ENCODE peak calls at places on chromosomes 4 and X, in nine cellular contexts. One of them, this sample, is unnamed.

GRCh38 chr4:124060261-124060918 is 652.1 kb downstream of the ANKRD50 start:
- DNase-seq in BE2C: no peak
- DNase-seq in naive thymus-derived CD8-positive, alpha-beta T cell: no peak
- DNase-seq in NCI-H524 treated with DMSO at 0.1 percent for 48 hours: no peak
- DNase-seq in T47D: no peak
- DNase-seq in LHCN-M2: peak
- DNase-seq in activated CD4-positive, alpha-beta T cell treated with anti-CD3 and anti-CD28 coated beads, Interleukin-2, amount 50 U/mL, for 1 hour: no peak
- DNase-seq in NCI-H1092 treated with DMSO at 0.1 percent for 48 hours: no peak
- DNase-seq in Right ventricle myocardium superior: peak
- DNase-seq in this sample: peak

GRCh38 chr4:186900232-186900900 is 176.7 kb upstream of the FAT1 start:
- DNase-seq in BE2C: no peak
- DNase-seq in Right ventricle myocardium superior: no peak
- DNase-seq in NCI-H524 treated with DMSO at 0.1 percent for 48 hours: no peak
- DNase-seq in activated CD4-positive, alpha-beta T cell treated with anti-CD3 and anti-CD28 coated beads, Interleukin-2, amount 50 U/mL, for 1 hour: no peak
- DNase-seq in LHCN-M2: peak
- DNase-seq in naive thymus-derived CD8-positive, alpha-beta T cell: no peak
- DNase-seq in NCI-H1092 treated with DMSO at 0.1 percent for 48 hours: no peak
- DNase-seq in T47D: no peak
- DNase-seq in this sample: peak

GRCh38 chrX:22800360-22800759 is 199.4 kb upstream of the DDX53 start:
- DNase-seq in LHCN-M2: peak
- DNase-seq in T47D: no peak
- DNase-seq in NCI-H1092 treated with DMSO at 0.1 percent for 48 hours: no peak
- DNase-seq in BE2C: no peak
- DNase-seq in activated CD4-positive, alpha-beta T cell treated with anti-CD3 and anti-CD28 coated beads, Interleukin-2, amount 50 U/mL, for 1 hour: no peak
- DNase-seq in Right ventricle myocardium superior: no peak
- DNase-seq in NCI-H524 treated with DMSO at 0.1 percent for 48 hours: no peak
- DNase-seq in naive thymus-derived CD8-positive, alpha-beta T cell: no peak
- DNase-seq in this sample: peak

GRCh38 chr4:176333076-176333475 is 13.3 kb downstream of the SPCS3 start:
- DNase-seq in activated CD4-positive, alpha-beta T cell treated with anti-CD3 and anti-CD28 coated beads, Interleukin-2, amount 50 U/mL, for 1 hour: no peak
- DNase-seq in T47D: no peak
- DNase-seq in NCI-H1092 treated with DMSO at 0.1 percent for 48 hours: no peak
- DNase-seq in Right ventricle myocardium superior: no peak
- DNase-seq in NCI-H524 treated with DMSO at 0.1 percent for 48 hours: no peak
- DNase-seq in LHCN-M2: peak
- DNase-seq in naive thymus-derived CD8-positive, alpha-beta T cell: no peak
- DNase-seq in BE2C: no peak
- DNase-seq in this sample: no peak

GRCh38 chrX:130994671-130995070 is 63.5 kb upstream of the ARHGAP36 start:
- DNase-seq in BE2C: peak
- DNase-seq in NCI-H1092 treated with DMSO at 0.1 percent for 48 hours: peak
- DNase-seq in LHCN-M2: peak
- DNase-seq in Right ventricle myocardium superior: no peak
- DNase-seq in NCI-H524 treated with DMSO at 0.1 percent for 48 hours: no peak
- DNase-seq in activated CD4-positive, alpha-beta T cell treated with anti-CD3 and anti-CD28 coated beads, Interleukin-2, amount 50 U/mL, for 1 hour: peak
- DNase-seq in naive thymus-derived CD8-positive, alpha-beta T cell: no peak
- DNase-seq in T47D: no peak
- DNase-seq in this sample: peak

GRCh38 chrX:132041016-132041415 is 17.9 kb downstream of the STK26 start:
- DNase-seq in naive thymus-derived CD8-positive, alpha-beta T cell: no peak
- DNase-seq in BE2C: no peak
- DNase-seq in LHCN-M2: no peak
- DNase-seq in T47D: no peak
- DNase-seq in NCI-H1092 treated with DMSO at 0.1 percent for 48 hours: no peak
- DNase-seq in activated CD4-positive, alpha-beta T cell treated with anti-CD3 and anti-CD28 coated beads, Interleukin-2, amount 50 U/mL, for 1 hour: no peak
- DNase-seq in NCI-H524 treated with DMSO at 0.1 percent for 48 hours: no peak
- DNase-seq in Right ventricle myocardium superior: no peak
- DNase-seq in this sample: peak

GRCh38 chr4:92106816-92107215 is 196.9 kb upstream of the GRID2 start:
- DNase-seq in NCI-H1092 treated with DMSO at 0.1 percent for 48 hours: no peak
- DNase-seq in LHCN-M2: no peak
- DNase-seq in BE2C: no peak
- DNase-seq in T47D: no peak
- DNase-seq in naive thymus-derived CD8-positive, alpha-beta T cell: no peak
- DNase-seq in NCI-H524 treated with DMSO at 0.1 percent for 48 hours: no peak
- DNase-seq in activated CD4-positive, alpha-beta T cell treated with anti-CD3 and anti-CD28 coated beads, Interleukin-2, amount 50 U/mL, for 1 hour: no peak
- DNase-seq in Right ventricle myocardium superior: no peak
- DNase-seq in this sample: no peak

GRCh38 chr4:961651-962230 is 11.6 kb downstream of the DGKQ start:
- DNase-seq in NCI-H1092 treated with DMSO at 0.1 percent for 48 hours: peak
- DNase-seq in T47D: no peak
- DNase-seq in activated CD4-positive, alpha-beta T cell treated with anti-CD3 and anti-CD28 coated beads, Interleukin-2, amount 50 U/mL, for 1 hour: no peak
- DNase-seq in NCI-H524 treated with DMSO at 0.1 percent for 48 hours: no peak
- DNase-seq in LHCN-M2: no peak
- DNase-seq in Right ventricle myocardium superior: peak
- DNase-seq in naive thymus-derived CD8-positive, alpha-beta T cell: no peak
- DNase-seq in BE2C: no peak
- DNase-seq in this sample: no peak

GRCh38 chrX:35351795-35352483 is 409.3 kb downstream of the FAM47B start:
- DNase-seq in activated CD4-positive, alpha-beta T cell treated with anti-CD3 and anti-CD28 coated beads, Interleukin-2, amount 50 U/mL, for 1 hour: no peak
- DNase-seq in T47D: no peak
- DNase-seq in Right ventricle myocardium superior: no peak
- DNase-seq in LHCN-M2: no peak
- DNase-seq in naive thymus-derived CD8-positive, alpha-beta T cell: no peak
- DNase-seq in NCI-H1092 treated with DMSO at 0.1 percent for 48 hours: no peak
- DNase-seq in BE2C: no peak
- DNase-seq in NCI-H524 treated with DMSO at 0.1 percent for 48 hours: no peak
- DNase-seq in this sample: no peak

GRCh38 chr4:70739496-70740337 is 18.0 kb downstream of the RUFY3 start:
- DNase-seq in LHCN-M2: no peak
- DNase-seq in NCI-H524 treated with DMSO at 0.1 percent for 48 hours: no peak
- DNase-seq in activated CD4-positive, alpha-beta T cell treated with anti-CD3 and anti-CD28 coated beads, Interleukin-2, amount 50 U/mL, for 1 hour: no peak
- DNase-seq in Right ventricle myocardium superior: no peak
- DNase-seq in NCI-H1092 treated with DMSO at 0.1 percent for 48 hours: no peak
- DNase-seq in BE2C: no peak
- DNase-seq in T47D: no peak
- DNase-seq in naive thymus-derived CD8-positive, alpha-beta T cell: no peak
- DNase-seq in this sample: no peak